ENCODE peak calls at places on chromosomes 12 and 14, in eight cellular contexts. One of them, this sample, is unnamed.

GRCh38 chr12:95551913-95552516 is 739 bp upstream of the USP44 start:
- DNase-seq in HCT116: no peak
- DNase-seq in keratinocyte: no peak
- DNase-seq in iPS DF 6.9: no peak
- DNase-seq in H4: no peak
- DNase-seq in T follicular helper cell: no peak
- DNase-seq in dorsolateral prefrontal cortex: no peak
- DNase-seq in activated CD4-positive, alpha-beta T cell treated with anti-CD3 and anti-CD28 coated beads for 4 hours: no peak
- DNase-seq in this sample: no peak

GRCh38 chr14:24918822-24919221 is 131.1 kb downstream of the STXBP6 start:
- DNase-seq in activated CD4-positive, alpha-beta T cell treated with anti-CD3 and anti-CD28 coated beads for 4 hours: no peak
- DNase-seq in T follicular helper cell: no peak
- DNase-seq in dorsolateral prefrontal cortex: no peak
- DNase-seq in H4: no peak
- DNase-seq in keratinocyte: no peak
- DNase-seq in HCT116: no peak
- DNase-seq in iPS DF 6.9: no peak
- DNase-seq in this sample: no peak

GRCh38 chr14:36627981-36628380 is 33.7 kb upstream of the PAX9 start:
- DNase-seq in dorsolateral prefrontal cortex: no peak
- DNase-seq in HCT116: no peak
- DNase-seq in iPS DF 6.9: no peak
- DNase-seq in keratinocyte: no peak
- DNase-seq in T follicular helper cell: no peak
- DNase-seq in activated CD4-positive, alpha-beta T cell treated with anti-CD3 and anti-CD28 coated beads for 4 hours: no peak
- DNase-seq in H4: no peak
- DNase-seq in this sample: no peak

GRCh38 chr12:102480401-102480800 is at the start of gene IGF1:
- DNase-seq in H4: no peak
- DNase-seq in iPS DF 6.9: no peak
- DNase-seq in HCT116: no peak
- DNase-seq in activated CD4-positive, alpha-beta T cell treated with anti-CD3 and anti-CD28 coated beads for 4 hours: no peak
- DNase-seq in dorsolateral prefrontal cortex: no peak
- DNase-seq in T follicular helper cell: no peak
- DNase-seq in keratinocyte: no peak
- DNase-seq in this sample: peak

GRCh38 chr14:21521526-21521925 is 4.6 kb downstream of the SALL2 start:
- DNase-seq in HCT116: no peak
- DNase-seq in dorsolateral prefrontal cortex: no peak
- DNase-seq in H4: peak
- DNase-seq in T follicular helper cell: no peak
- DNase-seq in iPS DF 6.9: no peak
- DNase-seq in keratinocyte: no peak
- DNase-seq in activated CD4-positive, alpha-beta T cell treated with anti-CD3 and anti-CD28 coated beads for 4 hours: no peak
- DNase-seq in this sample: no peak

GRCh38 chr12:53887881-53888280 is 50.8 kb upstream of the HOXC13 start:
- DNase-seq in dorsolateral prefrontal cortex: no peak
- DNase-seq in activated CD4-positive, alpha-beta T cell treated with anti-CD3 and anti-CD28 coated beads for 4 hours: no peak
- DNase-seq in T follicular helper cell: no peak
- DNase-seq in H4: no peak
- DNase-seq in keratinocyte: no peak
- DNase-seq in HCT116: no peak
- DNase-seq in iPS DF 6.9: no peak
- DNase-seq in this sample: no peak

GRCh38 chr12:96457191-96457930 is 32.0 kb upstream of the CFAP54 start:
- DNase-seq in HCT116: peak
- DNase-seq in iPS DF 6.9: no peak
- DNase-seq in H4: no peak
- DNase-seq in dorsolateral prefrontal cortex: no peak
- DNase-seq in T follicular helper cell: no peak
- DNase-seq in activated CD4-positive, alpha-beta T cell treated with anti-CD3 and anti-CD28 coated beads for 4 hours: no peak
- DNase-seq in keratinocyte: no peak
- DNase-seq in this sample: no peak

GRCh38 chr12:70321182-70321581 is 44.9 kb upstream of the KCNMB4 start:
- DNase-seq in H4: no peak
- DNase-seq in HCT116: no peak
- DNase-seq in dorsolateral prefrontal cortex: no peak
- DNase-seq in activated CD4-positive, alpha-beta T cell treated with anti-CD3 and anti-CD28 coated beads for 4 hours: no peak
- DNase-seq in keratinocyte: no peak
- DNase-seq in iPS DF 6.9: no peak
- DNase-seq in T follicular helper cell: no peak
- DNase-seq in this sample: no peak

GRCh38 chr14:75492832-75493579 is 29.3 kb upstream of the BATF start:
- DNase-seq in dorsolateral prefrontal cortex: no peak
- DNase-seq in H4: no peak
- DNase-seq in HCT116: no peak
- DNase-seq in T follicular helper cell: no peak
- DNase-seq in keratinocyte: no peak
- DNase-seq in activated CD4-positive, alpha-beta T cell treated with anti-CD3 and anti-CD28 coated beads for 4 hours: no peak
- DNase-seq in iPS DF 6.9: no peak
- DNase-seq in this sample: no peak

GRCh38 chr12:47892819-47893218 is 12.0 kb downstream of the VDR start:
- DNase-seq in activated CD4-positive, alpha-beta T cell treated with anti-CD3 and anti-CD28 coated beads for 4 hours: no peak
- DNase-seq in HCT116: no peak
- DNase-seq in iPS DF 6.9: no peak
- DNase-seq in dorsolateral prefrontal cortex: no peak
- DNase-seq in keratinocyte: no peak
- DNase-seq in T follicular helper cell: no peak
- DNase-seq in H4: no peak
- DNase-seq in this sample: no peak

GRCh38 chr12:75491169-75491568 is 10.6 kb downstream of the GLIPR1 start:
- DNase-seq in H4: no peak
- DNase-seq in T follicular helper cell: no peak
- DNase-seq in keratinocyte: no peak
- DNase-seq in HCT116: no peak
- DNase-seq in dorsolateral prefrontal cortex: no peak
- DNase-seq in iPS DF 6.9: no peak
- DNase-seq in activated CD4-positive, alpha-beta T cell treated with anti-CD3 and anti-CD28 coated beads for 4 hours: no peak
- DNase-seq in this sample: no peak

GRCh38 chr14:76268700-76269099 is 107.2 kb upstream of the ESRRB start:
- DNase-seq in keratinocyte: no peak
- DNase-seq in H4: no peak
- DNase-seq in HCT116: no peak
- DNase-seq in iPS DF 6.9: no peak
- DNase-seq in activated CD4-positive, alpha-beta T cell treated with anti-CD3 and anti-CD28 coated beads for 4 hours: no peak
- DNase-seq in T follicular helper cell: no peak
- DNase-seq in dorsolateral prefrontal cortex: no peak
- DNase-seq in this sample: no peak

GRCh38 chr14:24418492-24418873 is 11.0 kb downstream of the CBLN3 start:
- DNase-seq in dorsolateral prefrontal cortex: no peak
- DNase-seq in keratinocyte: peak
- DNase-seq in T follicular helper cell: no peak
- DNase-seq in HCT116: no peak
- DNase-seq in activated CD4-positive, alpha-beta T cell treated with anti-CD3 and anti-CD28 coated beads for 4 hours: no peak
- DNase-seq in iPS DF 6.9: no peak
- DNase-seq in H4: no peak
- DNase-seq in this sample: no peak

GRCh38 chr12:61308220-61308619 is 952.0 kb upstream of the USP15 start:
- DNase-seq in keratinocyte: no peak
- DNase-seq in T follicular helper cell: no peak
- DNase-seq in H4: no peak
- DNase-seq in HCT116: no peak
- DNase-seq in iPS DF 6.9: no peak
- DNase-seq in activated CD4-positive, alpha-beta T cell treated with anti-CD3 and anti-CD28 coated beads for 4 hours: no peak
- DNase-seq in dorsolateral prefrontal cortex: no peak
- DNase-seq in this sample: no peak

This sample was measured in SJCRH30.